ENCODE peak calls at places on chromosomes 2 and 18, in four cellular contexts. Y is K562, M is HepG2, N is H1. D is an unnamed sample.

GRCh38 chr2:63581266-63581961 is 6.9 kb downstream of the WDPCP start:
- DNase-seq in Y (no peak), M (no peak), N (no peak), D (no peak)

GRCh38 chr2:149598014-149598395 is 10.4 kb upstream of the MMADHC start:
- DNase-seq in M (no peak), Y (no peak), N (no peak), D (no peak)

GRCh38 chr2:95074663-95075439 is 46.8 kb downstream of the MRPS5 start:
- DNase-seq in Y (no peak), M (no peak), N (no peak), D (no peak)

GRCh38 chr2:238920601-238921001 is 72.7 kb downstream of the TWIST2 start:
- DNase-seq in M (no peak), Y (no peak), N (no peak), D (no peak)

GRCh38 chr2:40394030-40394429 is 57.9 kb downstream of the SLC8A1 start:
- DNase-seq in M (no peak), N (no peak), Y (no peak), D (no peak)

GRCh38 chr2:40741532-40741931 is 289.6 kb upstream of the SLC8A1 start:
- DNase-seq in N (no peak), M (no peak), Y (no peak), D (no peak)

GRCh38 chr2:101974663-101975062 is 17.1 kb upstream of the IL1R2 start:
- DNase-seq in N (no peak), M (no peak), Y (no peak), D (no peak)

GRCh38 chr2:235726554-235726953 is 232.7 kb downstream of the AGAP1 start:
- DNase-seq in Y (no peak), M (peak), N (no peak), D (no peak)

GRCh38 chr18:29549759-29550158 is 1372.8 kb upstream of the CDH2 start:
- DNase-seq in Y (no peak), M (no peak), N (no peak), D (no peak)

GRCh38 chr18:36354989-36355388 is 57.5 kb downstream of the FHOD3 start:
- DNase-seq in N (no peak), M (no peak), Y (no peak), D (no peak)

GRCh38 chr18:43013489-43013888 is 102.0 kb downstream of the RIT2 start:
- DNase-seq in N (no peak), Y (no peak), M (no peak), D (no peak)

GRCh38 chr2:163462993-163463392 is 272.8 kb downstream of the FIGN start:
- DNase-seq in N (no peak), M (no peak), Y (no peak), D (no peak)

GRCh38 chr2:52445720-52446119 is 1321.9 kb upstream of the CHAC2 start:
- DNase-seq in M (no peak), Y (no peak), N (no peak), D (no peak)

GRCh38 chr2:230067990-230068657 is 600 bp downstream of the SLC16A14 start:
- DNase-seq in M (no peak), Y (no peak), N (peak), D (no peak)

DNA sequence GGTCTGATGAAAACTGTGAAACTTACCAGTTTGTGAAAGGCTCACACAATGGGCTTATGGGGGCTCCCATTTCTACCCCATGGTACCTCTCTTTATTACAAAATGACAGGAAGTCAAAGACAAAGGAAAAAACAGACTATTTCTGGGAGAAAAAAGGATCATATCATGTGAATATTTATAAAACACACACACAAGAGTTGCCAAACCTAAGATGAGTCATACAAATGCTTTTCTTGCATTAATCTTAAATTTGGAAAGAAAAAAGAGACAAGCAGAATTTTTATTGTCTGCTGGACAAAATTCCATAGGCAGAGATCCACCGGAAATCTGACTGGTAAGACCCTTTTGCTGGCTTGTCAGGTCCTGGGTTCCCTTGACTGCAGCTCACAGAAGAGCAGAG is 1732.3 kb upstream of the PIK3C3 start:
- DNase-seq in Y (no peak), N (no peak), M (no peak), D (no peak)
- TF ChIP-seq BRCA1 in Y (no peak), N (no peak), M (no peak), D (no peak)

GRCh38 chr18:12433829-12434540 is 26.3 kb downstream of the PRELID3A start:
- DNase-seq in N (no peak), Y (no peak), M (no peak), D (no peak)
- TF ChIP-seq BRCA1 in N (no peak), Y (no peak), M (no peak), D (no peak)

DNA sequence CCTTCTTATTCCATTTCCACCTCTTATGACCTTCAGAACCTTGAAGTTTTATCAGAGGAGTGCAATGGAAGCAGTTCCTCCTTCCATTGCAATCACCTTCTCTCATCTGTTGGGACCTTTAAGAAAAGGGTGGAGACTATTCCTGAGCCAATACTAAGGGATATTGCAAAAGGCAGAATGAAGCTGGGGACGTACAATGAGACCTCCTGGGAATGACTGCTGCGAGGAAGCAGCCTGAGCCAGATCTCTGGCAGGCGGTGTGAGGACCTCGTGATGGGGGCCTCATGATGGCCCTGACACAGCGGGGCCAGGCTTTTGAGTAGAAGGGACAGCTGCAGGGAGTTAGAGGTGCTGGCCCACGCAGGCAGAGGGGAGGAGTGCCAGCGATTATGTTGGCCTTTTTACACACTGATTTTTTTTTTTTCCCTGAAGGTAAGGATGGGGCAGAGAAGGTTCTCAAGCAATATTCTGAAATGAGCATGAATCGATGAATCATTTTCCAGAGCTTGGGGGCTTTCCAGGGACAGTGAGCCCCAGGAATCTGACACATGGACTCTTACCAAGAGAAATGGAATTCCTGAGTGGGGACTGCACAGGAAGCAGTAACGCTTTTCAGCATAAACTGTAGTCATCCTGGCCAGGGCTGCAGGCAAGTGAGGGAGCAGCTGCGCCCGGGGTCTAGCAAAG is 40.0 kb upstream of the LAPTM4A start:
- DNase-seq in N (no peak), M (no peak), Y (no peak), D (no peak)
- TF ChIP-seq BRCA1 in N (no peak), M (no peak), Y (no peak), D (no peak)

GRCh38 chr2:33340265-33340664 is 136.2 kb upstream of the RASGRP3 start:
- DNase-seq in Y (no peak), N (no peak), M (no peak), D (no peak)
- TF ChIP-seq BRCA1 in Y (no peak), N (no peak), M (no peak), D (no peak)

GRCh38 chr2:28296904-28297303 is 95.8 kb upstream of the FOSL2 start:
- DNase-seq in Y (no peak), N (no peak), M (no peak), D (no peak)
- TF ChIP-seq BRCA1 in Y (no peak), N (no peak), M (no peak), D (no peak)

DNA sequence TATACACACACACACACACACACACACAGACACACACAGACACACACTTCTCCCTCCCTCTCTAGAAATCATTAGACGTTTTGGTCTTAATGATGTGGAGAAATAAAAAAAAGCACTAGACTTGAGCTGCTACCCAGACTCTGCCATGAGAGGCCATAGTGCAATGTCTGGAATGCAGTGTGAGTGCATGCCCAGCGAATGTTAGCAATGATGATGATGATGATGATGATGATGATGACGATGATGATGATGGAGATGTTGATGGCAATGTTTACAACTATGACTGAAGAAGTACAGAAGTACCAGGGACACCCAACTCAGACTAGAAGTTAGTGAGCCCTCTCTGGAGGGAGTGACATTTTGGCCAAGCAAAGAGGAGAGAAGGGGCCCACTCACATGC is 23.8 kb upstream of the KLHL29 start:
- DNase-seq in Y (no peak), N (no peak), M (no peak), D (no peak)
- TF ChIP-seq BRCA1 in Y (no peak), N (no peak), M (no peak), D (no peak)

GRCh38 chr2:219157396-219157795 is 3.2 kb downstream of the NHEJ1 start:
- DNase-seq in Y (no peak), N (no peak), M (no peak), D (no peak)

GRCh38 chr2:219159771-219160185 is 837 bp downstream of the NHEJ1 start:
- DNase-seq in Y (no peak), N (no peak), M (no peak), D (no peak)

GRCh38 chr2:219158586-219158985 is 2.0 kb downstream of the NHEJ1 start:
- DNase-seq in M (no peak), N (no peak), Y (no peak), D (no peak)

GRCh38 chr2:219158025-219158424 is 2.6 kb downstream of the NHEJ1 start:
- DNase-seq in N (no peak), Y (no peak), M (no peak), D (no peak)

DNA sequence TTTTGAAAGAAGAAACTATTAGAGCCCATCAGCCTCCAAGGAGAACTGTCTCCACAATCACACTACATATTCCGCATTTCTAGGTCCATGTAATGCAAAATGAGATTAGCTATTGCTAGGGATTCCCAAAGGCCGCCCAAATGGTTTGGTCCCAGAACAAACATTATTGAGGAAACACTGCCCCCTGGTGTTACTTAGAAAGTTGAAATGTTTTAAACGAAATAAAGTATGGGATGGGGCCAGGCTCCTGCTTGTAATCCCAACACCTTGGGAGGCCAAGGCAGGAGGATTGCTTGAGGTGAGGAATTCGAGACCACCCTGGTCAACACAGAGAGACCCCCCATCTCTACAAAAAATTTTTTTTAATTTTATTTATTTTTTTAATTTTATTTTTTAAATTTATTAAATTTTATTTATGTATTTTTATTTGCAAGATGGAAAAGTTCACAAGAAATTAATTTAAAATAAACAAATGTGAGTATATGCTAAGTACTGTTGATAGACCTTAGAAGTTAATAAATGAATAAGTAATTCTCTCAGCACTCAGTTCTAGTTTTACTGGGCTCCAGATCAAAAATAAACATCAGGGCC is 5.5 kb downstream of the NHEJ1 start:
- DNase-seq in N (no peak), Y (peak), M (peak), D (no peak)
- TF ChIP-seq BRCA1 in N (no peak), Y (no peak), M (no peak), D (no peak)

DNA sequence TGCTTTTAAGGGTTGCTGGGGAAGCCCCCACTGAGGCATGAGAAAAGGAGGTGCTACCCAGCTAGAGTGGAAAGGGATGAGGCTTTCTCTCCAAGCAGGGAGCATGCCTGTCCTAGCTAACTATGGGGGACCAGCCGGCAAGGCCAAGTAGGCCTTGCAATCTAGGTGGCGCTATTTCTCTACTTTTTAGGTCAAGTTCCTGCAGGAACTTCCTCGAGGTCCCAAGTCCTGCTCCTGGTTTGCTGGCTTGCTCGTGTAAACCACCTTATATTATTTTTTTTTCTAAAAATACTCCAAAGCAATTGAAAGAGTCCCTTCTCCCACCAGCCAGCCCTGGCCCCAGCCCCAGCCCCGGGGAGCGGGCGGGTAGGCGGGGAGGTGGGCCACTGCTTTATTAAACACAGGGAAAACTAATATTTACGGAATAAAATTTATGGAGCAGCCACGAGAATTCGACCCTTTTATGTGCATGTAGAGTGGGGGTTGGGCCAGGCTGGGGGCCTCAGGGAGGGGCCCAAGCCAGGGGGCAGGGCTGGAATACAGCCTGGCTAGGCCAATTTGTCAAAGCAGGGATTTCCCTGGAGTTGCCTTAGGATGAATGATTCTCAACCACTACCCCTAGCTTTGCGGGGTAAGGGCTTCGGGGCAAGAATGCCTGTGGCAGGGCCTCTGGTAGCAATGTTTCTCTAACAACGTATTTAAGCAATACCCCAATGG is 12.8 kb upstream of the IHH start:
- DNase-seq in N (peak), Y (peak), M (peak), D (no peak)
- TF ChIP-seq BRCA1 in N (no peak), Y (no peak), M (no peak), D (no peak)

D was measured in GM12878.